ENCODE peak calls at places on chromosome 10, in five cellular contexts. B is uterus, N is spleen, V is gastrocnemius medialis, I is thyroid gland. A is an unnamed sample.
A peak's percentile ranks its signal among the peaks of the same experiment; 100 is the strongest.

GRCh38 chr10:60954045-60954444 is 10.1 kb upstream of the RHOBTB1 start:
- DNase-seq in B (no peak), N (no peak), V (no peak), I (no peak), A (no peak)

GRCh38 chr10:50497758-50498157 is 126.0 kb downstream of the SGMS1 start:
- DNase-seq in B (no peak), N (no peak), V (no peak), I (no peak), A (no peak)

GRCh38 chr10:92572362-92573090 is 1.4 kb downstream of the IDE start:
- DNase-seq in B (no peak), N (no peak), V (no peak), I (peak; percentile 14), A (no peak)

GRCh38 chr10:69232736-69233135 is 12.6 kb downstream of the HKDC1 start:
- DNase-seq in B (no peak), N (peak; percentile 53), V (no peak), I (no peak), A (no peak)

GRCh38 chr10:106836923-106837322 is 327.6 kb downstream of the SORCS1 start:
- DNase-seq in B (no peak), N (no peak), V (no peak), I (no peak), A (no peak)

GRCh38 chr10:92891885-92892705 is 43.8 kb downstream of the EXOC6 start:
- DNase-seq in B (peak; percentile 27), N (no peak), V (peak; percentile 33), I (peak; percentile 85), A (peak; percentile 30)

GRCh38 chr10:25738776-25739175 is 195.3 kb upstream of the MYO3A start:
- DNase-seq in B (no peak), N (no peak), V (no peak), I (no peak), A (no peak)

GRCh38 chr10:89431977-89432376 is 17.6 kb downstream of the IFIT5 start:
- DNase-seq in B (no peak), N (no peak), V (no peak), I (peak; percentile 43), A (no peak)

GRCh38 chr10:110525349-110526260 is 27.9 kb downstream of the DUSP5 start:
- DNase-seq in B (no peak), N (no peak), V (no peak), I (no peak), A (no peak)

GRCh38 chr10:73920084-73920483 is 9.2 kb downstream of the PLAU start:
- DNase-seq in B (peak; percentile 61), N (no peak), V (peak; percentile 58), I (peak; percentile 23), A (peak; percentile 64)

GRCh38 chr10:99329238-99329890 is at the start of gene CNNM1:
- DNase-seq in B (no peak), N (peak; percentile 76), V (no peak), I (peak; percentile 29), A (no peak)

GRCh38 chr10:43287056-43288007 is 20.5 kb upstream of the RASGEF1A start:
- DNase-seq in B (no peak), N (peak; percentile 92), V (no peak), I (no peak), A (no peak)

GRCh38 chr10:66827353-66827752 is 98.5 kb upstream of the LRRTM3 start:
- DNase-seq in B (no peak), N (no peak), V (no peak), I (no peak), A (no peak)

GRCh38 chr10:282294-283139 is 147.3 kb downstream of the ZMYND11 start:
- DNase-seq in B (no peak), N (no peak), V (no peak), I (no peak), A (no peak)

GRCh38 chr10:29949411-29950011 is 109.9 kb downstream of the JCAD start:
- DNase-seq in B (no peak), N (no peak), V (no peak), I (no peak), A (no peak)

GRCh38 chr10:131746241-131746711 is 154.5 kb upstream of the PPP2R2D start:
- DNase-seq in B (no peak), N (no peak), V (no peak), I (no peak), A (no peak)

GRCh38 chr10:131553121-131553520 is 241.6 kb upstream of the TCERG1L start:
- DNase-seq in B (no peak), N (no peak), V (no peak), I (no peak), A (no peak)

GRCh38 chr10:102604379-102604960 is 39.8 kb upstream of the TRIM8 start:
- DNase-seq in B (no peak), N (no peak), V (peak; percentile 70), I (no peak), A (no peak)

GRCh38 chr10:125057158-125058001 is 103.0 kb downstream of the CTBP2 start:
- DNase-seq in B (peak; percentile 93), N (peak; percentile 74), V (peak; percentile 58), I (peak; percentile 57), A (peak; percentile 77)

GRCh38 chr10:132342553-132342952 is 10.6 kb downstream of the LRRC27 start:
- DNase-seq in B (no peak), N (no peak), V (no peak), I (no peak), A (no peak)

GRCh38 chr10:124677871-124678565 is 66.2 kb downstream of the FAM53B start:
- DNase-seq in B (no peak), N (peak; percentile 74), V (no peak), I (peak; percentile 47), A (peak; percentile 81)

GRCh38 chr10:67863094-67863493 is 21.4 kb upstream of the SIRT1 start:
- DNase-seq in B (no peak), N (no peak), V (no peak), I (no peak), A (no peak)

DNA sequence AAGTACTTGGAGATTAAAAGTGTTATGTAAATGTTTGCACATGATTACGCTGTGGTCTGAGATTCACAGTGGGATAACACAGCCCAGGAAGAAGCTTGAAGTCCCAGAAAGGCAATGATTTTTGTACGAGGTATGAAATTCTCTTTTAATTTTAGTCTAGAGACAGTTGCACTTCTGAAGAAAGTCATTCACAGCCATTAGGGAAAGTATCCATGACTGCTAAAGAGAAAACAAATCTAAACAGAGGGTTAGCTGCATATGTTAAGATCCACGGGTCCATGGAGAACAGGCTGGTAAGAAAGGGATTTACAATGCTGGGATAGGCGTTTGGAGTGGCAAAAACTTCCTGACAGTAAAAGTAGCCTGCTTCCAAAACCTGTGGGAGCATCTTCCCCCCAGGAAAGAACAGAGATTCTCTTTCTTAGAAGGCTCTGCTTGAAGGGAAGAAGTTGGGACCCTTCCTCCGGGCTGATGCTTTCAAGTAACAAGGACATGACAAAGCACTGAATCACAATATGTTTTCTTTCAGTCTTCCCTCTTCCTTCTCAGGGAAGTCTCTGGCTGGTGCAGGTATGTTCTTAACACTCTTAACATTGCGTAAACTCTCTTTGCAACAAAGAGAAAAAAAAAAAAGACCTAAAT is 220.8 kb upstream of the CELF2 start:
- DNase-seq in B (no peak), N (no peak), V (no peak), I (no peak), A (no peak)
- TF ChIP-seq POLR2A in B (no peak), N (no peak), V (no peak), I (no peak), A (no peak)

DNA sequence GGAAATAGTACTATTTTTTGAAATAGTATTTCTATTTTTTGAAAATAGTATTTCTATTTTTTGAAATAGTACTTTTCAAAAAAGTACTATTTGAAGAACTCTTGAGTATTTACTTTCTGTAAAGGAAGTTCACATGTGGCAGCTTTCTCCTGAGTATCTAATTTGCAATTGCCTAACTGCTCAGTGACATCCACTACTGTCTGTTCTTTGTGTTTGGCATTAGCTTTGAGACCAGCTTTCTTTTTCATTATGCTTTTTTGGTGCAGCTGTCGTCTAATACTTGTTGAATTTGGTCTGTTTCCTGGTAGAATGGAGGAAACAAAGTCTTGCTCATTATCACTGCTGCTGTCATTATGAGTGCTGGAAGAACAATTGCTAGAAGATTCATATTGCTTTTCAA is 99.1 kb downstream of the BMPR1A start:
- DNase-seq in B (no peak), N (no peak), V (no peak), I (no peak), A (no peak)
- H3K4me3 ChIP-seq in B (no peak overlapping the region), N (no peak overlapping the region), V (no peak overlapping the region), I (no peak overlapping the region), A (no peak overlapping the region)

GRCh38 chr10:72276013-72276387 is 2.3 kb downstream of the DDIT4 start:
- DNase-seq in B (no peak), N (no peak), V (peak; percentile 77), I (peak; percentile 93), A (no peak)
- TF ChIP-seq POLR2A in B (no peak), N (no peak), V (peak; percentile 31), I (no peak), A (no peak)

GRCh38 chr10:58328233-58328632 is 6.6 kb upstream of the UBE2D1 start:
- DNase-seq in B (no peak), N (no peak), V (no peak), I (no peak), A (no peak)

GRCh38 chr10:58322835-58323209 is 12.0 kb upstream of the UBE2D1 start:
- DNase-seq in B (no peak), N (no peak), V (no peak), I (no peak), A (no peak)

GRCh38 chr10:58322072-58322834 is 12.6 kb upstream of the UBE2D1 start:
- DNase-seq in B (no peak), N (no peak), V (peak; percentile 48), I (no peak), A (no peak)

GRCh38 chr10:58330397-58330796 is 4.4 kb upstream of the UBE2D1 start:
- DNase-seq in B (no peak), N (no peak), V (no peak), I (no peak), A (no peak)

GRCh38 chr10:58326967-58327381 is 7.8 kb upstream of the UBE2D1 start:
- DNase-seq in B (peak; percentile 34), N (no peak), V (peak; percentile 23), I (no peak), A (peak; percentile 41)
- H3K4me3 ChIP-seq in B (peak overlapping the region; percentile 22), N (no peak overlapping the region), V (peak overlapping the region; percentile 24), I (no peak overlapping the region), A (no peak overlapping the region)

GRCh38 chr10:87657370-87657769 is 2.3 kb upstream of the PAPSS2 start:
- DNase-seq in B (peak; percentile 58), N (no peak), V (no peak), I (no peak), A (no peak)
- TF ChIP-seq POLR2A in B (peak; percentile 5), N (no peak), V (no peak), I (no peak), A (no peak)

GRCh38 chr10:17647316-17647715 is 3.4 kb downstream of the STAM start:
- DNase-seq in B (no peak), N (no peak), V (no peak), I (no peak), A (peak; percentile 41)

GRCh38 chr10:17651891-17652290 is 7.9 kb downstream of the STAM start:
- DNase-seq in B (no peak), N (no peak), V (no peak), I (no peak), A (no peak)

GRCh38 chr10:17649836-17650235 is 5.9 kb downstream of the STAM start:
- DNase-seq in B (no peak), N (no peak), V (no peak), I (no peak), A (no peak)

GRCh38 chr10:17650416-17650815 is 6.5 kb downstream of the STAM start:
- DNase-seq in B (no peak), N (no peak), V (no peak), I (no peak), A (no peak)

GRCh38 chr10:17649052-17649451 is 5.1 kb downstream of the STAM start:
- DNase-seq in B (no peak), N (no peak), V (no peak), I (no peak), A (no peak)
- H3K4me3 ChIP-seq in B (no peak overlapping the region), N (no peak overlapping the region), V (no peak overlapping the region), I (no peak overlapping the region), A (no peak overlapping the region)

GRCh38 chr10:52319926-52320325 is 5.8 kb downstream of the DKK1 start:
- DNase-seq in B (no peak), N (no peak), V (no peak), I (no peak), A (no peak)
- TF ChIP-seq POLR2A in B (no peak), N (no peak), V (no peak), I (no peak), A (no peak)